ENCODE peak calls at places on chromosomes 6 and 20, in six cellular contexts. X, G, W, F, S and L are unnamed samples.

GRCh38 chr6:39228111-39228971 is 934 bp downstream of the KCNK5 start:
- DNase-seq in X (peak), G (no peak), W (no peak), F (no peak), S (peak), L (no peak)

GRCh38 chr6:162123797-162124196 is 603.8 kb downstream of the PRKN start:
- DNase-seq in X (peak), G (no peak), W (no peak), F (no peak), S (peak), L (no peak)

GRCh38 chr20:37137547-37137946 is 41.6 kb upstream of the RPN2 start:
- DNase-seq in X (peak), G (no peak), W (no peak), F (no peak), S (no peak), L (no peak)

GRCh38 chr20:48186447-48186846 is 401.2 kb upstream of the SULF2 start:
- DNase-seq in X (no peak), G (no peak), W (no peak), F (no peak), S (no peak), L (no peak)

GRCh38 chr20:61819484-61819846 is 246.2 kb downstream of the TAF4 start:
- DNase-seq in X (no peak), G (no peak), W (no peak), F (no peak), S (no peak), L (no peak)

GRCh38 chr20:47610945-47611250 is 109.2 kb downstream of the NCOA3 start:
- DNase-seq in X (no peak), G (no peak), W (no peak), F (no peak), S (no peak), L (no peak)

GRCh38 chr20:11906626-11907480 is 10.8 kb upstream of the BTBD3 start:
- DNase-seq in X (no peak), G (no peak), W (no peak), F (no peak), S (no peak), L (no peak)

GRCh38 chr6:43269273-43270007 is 26.2 kb downstream of the TTBK1 start:
- DNase-seq in X (no peak), G (no peak), W (no peak), F (no peak), S (peak), L (peak)

GRCh38 chr6:109506841-109507240 is 23.8 kb upstream of the ZBTB24 start:
- DNase-seq in X (no peak), G (no peak), W (no peak), F (no peak), S (no peak), L (no peak)

GRCh38 chr20:58749098-58749766 is 56.6 kb downstream of the NPEPL1 start:
- DNase-seq in X (no peak), G (no peak), W (no peak), F (no peak), S (no peak), L (no peak)

GRCh38 chr20:31608256-31608980 is 3.3 kb downstream of the ID1 start:
- DNase-seq in X (peak), G (no peak), W (peak), F (peak), S (peak), L (peak)

GRCh38 chr20:50690979-50691584 is at the start of gene RIPOR3:
- DNase-seq in X (peak), G (no peak), W (no peak), F (peak), S (no peak), L (peak)

GRCh38 chr6:52654592-52654991 is 16.3 kb upstream of the TMEM14A start:
- DNase-seq in X (no peak), G (no peak), W (no peak), F (no peak), S (no peak), L (no peak)

GRCh38 chr20:25623225-25623735 is 534 bp downstream of the NANP start:
- DNase-seq in X (peak), G (no peak), W (peak), F (peak), S (peak), L (no peak)

GRCh38 chr6:114194362-114195343 is 148.2 kb downstream of the HS3ST5 start:
- DNase-seq in X (no peak), G (no peak), W (no peak), F (no peak), S (no peak), L (no peak)

GRCh38 chr20:59743767-59744485 is 139.6 kb downstream of the PHACTR3 start:
- DNase-seq in X (no peak), G (no peak), W (no peak), F (peak), S (no peak), L (no peak)